ENCODE peak calls at places on chromosomes 6 and 20, in five cellular contexts. Z, U, R, L and M are unnamed samples.

GRCh38 chr6:43216200-43216599 is 13.1 kb downstream of the DNPH1 start:
- DNase-seq in U (no peak), L (no peak), R (no peak), Z (no peak), M (no peak)

GRCh38 chr6:16354692-16355091 is 116.3 kb downstream of the GMPR start:
- DNase-seq in L (no peak), Z (no peak), R (no peak), U (no peak), M (no peak)

GRCh38 chr20:21228511-21228910 is 74.6 kb upstream of the XRN2 start:
- DNase-seq in L (no peak), U (peak), R (no peak), Z (no peak), M (no peak)

GRCh38 chr6:20366082-20366834 is 35.4 kb upstream of the E2F3 start:
- DNase-seq in U (no peak), R (peak), Z (peak), L (no peak), M (peak)

GRCh38 chr6:70709826-70710225 is 42.1 kb downstream of the SMAP1 start:
- DNase-seq in R (no peak), U (no peak), L (no peak), Z (no peak), M (no peak)

GRCh38 chr6:170178561-170179477 is 112.1 kb downstream of the DLL1 start:
- DNase-seq in U (no peak), Z (no peak), L (no peak), R (no peak), M (no peak)

GRCh38 chr6:139556532-139556931 is 182.1 kb upstream of the CITED2 start:
- DNase-seq in L (no peak), U (no peak), R (no peak), Z (no peak), M (no peak)

GRCh38 chr20:14984768-14985622 is 647.6 kb upstream of the FLRT3 start:
- DNase-seq in R (no peak), U (no peak), L (peak), Z (no peak), M (no peak)

GRCh38 chr6:38588631-38589366 is 50.9 kb downstream of the BTBD9 start:
- DNase-seq in L (no peak), U (no peak), R (no peak), Z (no peak), M (no peak)

GRCh38 chr6:152143359-152143758 is 335.9 kb downstream of the ESR1 start:
- DNase-seq in R (no peak), Z (no peak), L (no peak), U (no peak), M (no peak)

GRCh38 chr6:31355540-31355988 is 1.4 kb downstream of the HLA-B start:
- DNase-seq in R (no peak), Z (no peak), L (no peak), U (no peak), M (no peak)

GRCh38 chr6:135159531-135159930 is 21.6 kb upstream of the MYB start:
- DNase-seq in R (peak), Z (no peak), L (no peak), U (no peak), M (no peak)

GRCh38 chr6:135686784-135687301 is 164.7 kb upstream of the PDE7B start:
- DNase-seq in L (no peak), R (no peak), Z (no peak), U (no peak), M (peak)